ENCODE peak calls at places on chromosomes 12 and 14, in seven cellular contexts. L is adipocyte; Q is astrocyte of the cerebellum; H is gastrocnemius medialis; B is choroid plexus epithelial cell; U is CD8-positive, alpha-beta T cell; Y is AG10803. T is an unnamed sample.

GRCh38 chr12:82793882-82794281 is 107.2 kb downstream of the TMTC2 start:
- DNase-seq in L (no peak), Q (no peak), H (no peak), B (no peak), U (no peak), Y (no peak), T (no peak)

GRCh38 chr12:15701212-15701611 is 88.0 kb downstream of the EPS8 start:
- DNase-seq in L (peak), Q (no peak), H (no peak), B (peak), U (no peak), Y (no peak), T (no peak)

GRCh38 chr12:19440019-19440858 is 947 bp downstream of the AEBP2 start:
- DNase-seq in L (peak), Q (no peak), H (peak), B (peak), U (peak), Y (peak), T (peak)

GRCh38 chr12:114661245-114661644 is 22.7 kb downstream of the TBX3 start:
- DNase-seq in L (no peak), Q (no peak), H (no peak), B (no peak), U (no peak), Y (no peak), T (no peak)

GRCh38 chr12:52148541-52149181 is 43.2 kb downstream of the KRT80 start:
- DNase-seq in L (no peak), Q (no peak), H (peak), B (no peak), U (no peak), Y (no peak), T (no peak)

GRCh38 chr14:99731536-99732435 is 47.7 kb downstream of the CYP46A1 start:
- DNase-seq in L (no peak), Q (no peak), H (peak), B (no peak), U (no peak), Y (no peak), T (no peak)

GRCh38 chr12:104809251-104809650 is 148.8 kb downstream of the SLC41A2 start:
- DNase-seq in L (no peak), Q (no peak), H (no peak), B (no peak), U (no peak), Y (no peak), T (no peak)

GRCh38 chr14:93936245-93936644 is 9.1 kb downstream of the FAM181A start:
- DNase-seq in L (peak), Q (no peak), H (no peak), B (peak), U (no peak), Y (no peak), T (no peak)

GRCh38 chr12:104852102-104852501 is 106.0 kb downstream of the SLC41A2 start:
- DNase-seq in L (peak), Q (no peak), H (no peak), B (no peak), U (no peak), Y (no peak), T (no peak)

GRCh38 chr12:118271770-118272417 is 100.8 kb downstream of the TAOK3 start:
- DNase-seq in L (no peak), Q (no peak), H (no peak), B (peak), U (no peak), Y (no peak), T (no peak)

GRCh38 chr12:53696285-53696654 is 20.4 kb upstream of the ATP5MC2 start:
- DNase-seq in L (peak), Q (peak), H (peak), B (peak), U (no peak), Y (peak), T (no peak)

GRCh38 chr12:1907652-1908611 is 10.5 kb downstream of the CACNA2D4 start:
- DNase-seq in L (no peak), Q (no peak), H (peak), B (no peak), U (no peak), Y (no peak), T (peak)

GRCh38 chr14:73777420-73777819 is 63.2 kb upstream of the PNMA1 start:
- DNase-seq in L (no peak), Q (no peak), H (no peak), B (no peak), U (no peak), Y (no peak), T (peak)

GRCh38 chr12:78887008-78887407 is 22.4 kb downstream of the SYT1 start:
- DNase-seq in L (peak), Q (peak), H (no peak), B (peak), U (no peak), Y (peak), T (no peak)

GRCh38 chr12:51330186-51330585 is 6.2 kb upstream of the BIN2 start:
- DNase-seq in L (no peak), Q (no peak), H (no peak), B (no peak), U (no peak), Y (no peak), T (no peak)

GRCh38 chr14:104171029-104171697 is 32.8 kb downstream of the KIF26A start:
- DNase-seq in L (no peak), Q (no peak), H (no peak), B (no peak), U (no peak), Y (no peak), T (no peak)

DNA sequence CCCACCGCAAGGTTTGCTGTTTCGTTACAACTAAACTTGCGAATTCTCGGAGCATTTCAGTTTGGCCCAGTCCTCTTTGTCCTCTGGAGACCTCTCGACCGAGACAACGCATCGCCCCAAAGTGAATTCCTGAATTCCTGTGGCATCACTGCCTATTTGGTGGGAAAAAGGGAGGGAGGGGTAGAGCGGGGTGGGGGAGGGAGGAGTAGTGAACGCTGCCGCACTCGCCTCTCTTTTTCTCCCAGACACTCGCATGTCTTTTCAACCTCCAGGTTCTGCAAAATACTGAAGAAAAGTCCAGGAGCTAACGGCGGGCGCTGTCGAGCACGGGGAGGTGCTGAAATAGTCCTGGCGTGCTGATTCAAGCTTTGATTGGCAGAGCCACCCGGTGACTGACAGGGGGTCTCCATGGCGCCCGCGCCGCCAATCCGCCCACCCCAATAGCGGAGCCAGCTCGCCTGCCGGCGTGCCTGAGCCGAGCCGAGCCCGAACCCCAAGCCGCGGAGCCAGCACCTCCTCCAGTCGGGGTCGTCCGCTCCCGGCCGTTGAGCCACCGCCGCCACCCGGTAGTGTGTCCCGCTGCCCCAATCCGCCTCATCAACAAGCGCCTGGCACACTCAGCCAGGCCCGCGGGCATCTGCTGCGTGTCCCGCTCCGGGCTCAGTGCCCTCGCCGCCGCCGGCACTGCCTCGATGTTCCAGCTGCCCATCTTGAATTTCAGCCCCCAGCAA is at the start of gene SIX6:
- DNase-seq in L (peak), Q (peak), H (no peak), B (peak), U (no peak), Y (peak), T (no peak)
- H3K4me3 ChIP-seq in L (no peak), Q (no peak), H (peak), B (no peak), U (no peak), Y (no peak), T (no peak)

DNA sequence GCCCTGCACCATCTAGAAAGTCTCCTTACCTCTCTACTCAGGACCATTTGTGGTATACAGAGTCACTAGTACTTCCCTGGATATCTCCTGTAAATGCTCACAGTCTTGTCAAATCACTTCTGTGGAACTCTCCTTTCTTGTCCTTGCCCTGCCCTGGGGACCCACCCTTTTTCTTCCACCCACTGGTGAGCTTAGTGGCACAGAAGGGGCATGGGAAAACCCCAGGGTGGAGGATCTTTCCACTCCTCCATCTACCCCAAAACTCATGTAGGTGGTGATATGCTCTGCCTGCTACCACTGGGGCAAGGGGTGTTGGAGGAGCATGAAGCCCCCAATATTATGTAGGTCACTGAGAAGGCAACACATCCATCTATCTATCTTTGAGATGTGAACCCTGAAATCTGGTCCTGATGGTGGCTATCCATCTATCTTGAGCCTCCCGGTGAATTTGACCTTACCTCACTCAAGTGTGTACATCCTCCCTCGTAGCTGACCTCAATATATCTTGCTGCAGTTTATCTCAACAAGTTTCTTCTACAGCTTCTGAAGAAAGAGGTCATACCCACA is 943 bp downstream of the TESPA1 start:
- DNase-seq in L (no peak), Q (no peak), H (no peak), B (no peak), U (no peak), Y (no peak), T (no peak)
- H3K4me3 ChIP-seq in L (no peak), Q (no peak), H (no peak), B (no peak), U (peak), Y (no peak), T (peak)

DNA sequence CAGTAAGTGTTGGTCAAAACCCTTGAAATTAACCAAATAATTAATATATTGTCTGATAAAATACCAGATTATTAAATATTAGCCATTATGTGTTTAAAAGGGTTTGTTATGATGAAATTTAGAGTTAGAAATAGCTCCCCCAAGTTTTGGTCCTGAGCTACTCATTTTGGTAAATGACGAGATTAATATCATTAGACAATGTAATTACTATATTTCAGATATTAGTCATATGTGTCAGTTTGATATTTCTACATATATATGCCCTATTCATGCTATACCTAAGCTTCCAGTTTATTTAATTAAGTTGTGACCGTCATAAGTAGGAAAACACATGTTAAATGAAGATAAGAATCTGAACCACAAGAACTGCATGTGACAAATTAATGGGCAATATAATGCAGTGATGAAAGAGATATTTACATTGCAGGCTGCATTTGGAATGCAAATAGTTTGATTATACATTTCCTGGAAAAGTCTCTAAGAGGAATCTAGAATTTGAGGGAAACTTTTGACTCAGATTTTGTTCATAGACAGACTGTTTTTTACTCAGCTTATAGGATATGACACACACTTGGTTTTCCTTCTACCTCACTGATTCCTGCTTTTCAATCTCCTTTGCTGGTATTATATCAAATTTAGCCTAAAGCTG is 70.5 kb downstream of the TBC1D30 start:
- DNase-seq in L (no peak), Q (no peak), H (no peak), B (no peak), U (no peak), Y (peak), T (no peak)
- H3K4me3 ChIP-seq in L (no peak), Q (no peak), H (no peak), B (no peak), U (no peak), Y (no peak), T (no peak)

GRCh38 chr14:85917631-85918030 is 387.7 kb downstream of the FLRT2 start:
- DNase-seq in L (no peak), Q (no peak), H (no peak), B (no peak), U (no peak), Y (no peak), T (no peak)

DNA sequence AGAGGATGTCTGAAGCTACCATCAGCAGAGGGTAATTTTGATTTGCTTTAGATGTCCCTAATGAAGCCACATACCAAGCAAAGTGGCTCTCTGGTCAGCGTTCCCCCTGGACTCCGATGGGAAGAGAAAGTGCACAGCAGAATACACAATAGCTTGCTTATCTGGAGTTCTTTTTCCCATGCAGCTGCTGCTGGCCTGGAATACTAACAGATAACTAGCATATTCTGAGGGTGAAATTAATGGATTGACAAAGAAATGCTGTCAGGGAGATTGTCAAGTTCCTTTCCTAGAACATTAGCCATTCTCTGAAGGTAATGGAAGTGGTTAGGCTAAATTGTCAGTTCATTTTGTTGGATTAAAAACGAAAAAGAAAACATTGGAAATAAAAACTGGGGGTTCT is 391.3 kb downstream of the FLRT2 start:
- DNase-seq in L (no peak), Q (no peak), H (no peak), B (no peak), U (no peak), Y (no peak), T (no peak)
- H3K4me3 ChIP-seq in L (no peak), Q (no peak), H (no peak), B (no peak), U (no peak), Y (no peak), T (no peak)

GRCh38 chr12:6953417-6954315 is 2.5 kb downstream of the PTPN6 start:
- DNase-seq in L (no peak), Q (no peak), H (peak), B (peak), U (no peak), Y (no peak), T (peak)

GRCh38 chr12:6952121-6952859 is 1.1 kb downstream of the PTPN6 start:
- DNase-seq in L (no peak), Q (no peak), H (no peak), B (no peak), U (no peak), Y (no peak), T (no peak)

GRCh38 chr12:6954316-6954710 is 3.2 kb downstream of the PTPN6 start:
- DNase-seq in L (no peak), Q (no peak), H (no peak), B (no peak), U (no peak), Y (no peak), T (no peak)

GRCh38 chr12:6951551-6952120 is 480 bp downstream of the PTPN6 start:
- DNase-seq in L (no peak), Q (no peak), H (no peak), B (no peak), U (no peak), Y (no peak), T (no peak)

DNA sequence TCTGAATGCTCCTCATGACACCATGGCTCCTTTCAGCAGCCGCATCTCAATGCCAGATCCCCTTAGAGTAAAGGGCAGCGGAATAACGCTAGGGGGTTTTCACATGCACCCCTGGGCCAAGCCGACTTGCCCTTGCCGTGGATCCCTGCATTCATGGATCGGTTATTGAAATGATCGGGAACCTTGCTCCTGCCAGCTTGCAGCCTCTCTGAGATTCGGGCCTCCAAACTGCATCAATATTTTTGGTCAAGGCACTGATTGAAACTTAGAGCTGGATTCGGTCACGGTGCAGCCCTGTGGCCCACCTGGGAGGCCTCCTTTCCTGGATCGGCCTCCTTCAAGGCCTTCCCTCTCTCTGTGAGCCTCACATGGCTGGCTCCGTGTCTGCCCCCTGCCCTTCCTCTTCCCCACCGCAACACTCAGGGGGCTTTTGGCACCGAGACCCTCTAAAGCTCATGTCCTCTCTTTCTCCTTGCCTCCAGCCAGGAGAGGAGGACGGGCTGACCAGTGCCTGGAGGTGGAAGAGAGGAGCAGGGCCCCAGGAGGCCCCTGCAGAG is 1.8 kb downstream of the PTPN6 start:
- DNase-seq in L (no peak), Q (no peak), H (no peak), B (no peak), U (no peak), Y (no peak), T (no peak)
- H3K4me3 ChIP-seq in L (no peak), Q (no peak), H (no peak), B (no peak), U (peak), Y (no peak), T (peak)

GRCh38 chr14:53127832-53128231 is 25.3 kb downstream of the DDHD1 start:
- DNase-seq in L (no peak), Q (no peak), H (no peak), B (no peak), U (no peak), Y (no peak), T (no peak)

GRCh38 chr14:53128303-53128702 is 24.8 kb downstream of the DDHD1 start:
- DNase-seq in L (no peak), Q (no peak), H (no peak), B (no peak), U (no peak), Y (no peak), T (no peak)

GRCh38 chr14:53127151-53127550 is 26.0 kb downstream of the DDHD1 start:
- DNase-seq in L (peak), Q (no peak), H (no peak), B (no peak), U (no peak), Y (no peak), T (no peak)

GRCh38 chr14:53124778-53125177 is 28.3 kb downstream of the DDHD1 start:
- DNase-seq in L (no peak), Q (no peak), H (no peak), B (no peak), U (no peak), Y (no peak), T (no peak)

DNA sequence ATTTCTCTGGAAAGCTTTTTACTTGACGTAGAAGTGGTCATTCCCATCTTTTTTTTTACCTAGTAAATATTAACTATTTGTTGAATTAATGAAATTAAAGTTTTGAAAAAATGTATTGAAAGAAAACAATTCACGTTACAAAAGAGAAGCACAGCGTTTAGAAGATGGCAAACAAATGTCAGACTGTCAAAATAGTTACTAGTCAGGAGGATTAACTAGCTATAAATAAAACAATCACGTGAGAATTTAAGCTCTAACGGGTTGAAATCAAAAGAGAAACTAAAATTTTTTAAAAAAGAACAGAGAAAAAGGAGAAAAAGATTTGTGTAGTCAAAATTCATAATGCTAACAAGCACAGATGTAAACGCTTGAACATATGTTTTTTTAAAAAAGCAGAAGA is 26.4 kb downstream of the DDHD1 start:
- DNase-seq in L (peak), Q (no peak), H (no peak), B (no peak), U (no peak), Y (no peak), T (no peak)
- H3K4me3 ChIP-seq in L (peak), Q (no peak), H (peak), B (no peak), U (no peak), Y (peak), T (peak)

DNA sequence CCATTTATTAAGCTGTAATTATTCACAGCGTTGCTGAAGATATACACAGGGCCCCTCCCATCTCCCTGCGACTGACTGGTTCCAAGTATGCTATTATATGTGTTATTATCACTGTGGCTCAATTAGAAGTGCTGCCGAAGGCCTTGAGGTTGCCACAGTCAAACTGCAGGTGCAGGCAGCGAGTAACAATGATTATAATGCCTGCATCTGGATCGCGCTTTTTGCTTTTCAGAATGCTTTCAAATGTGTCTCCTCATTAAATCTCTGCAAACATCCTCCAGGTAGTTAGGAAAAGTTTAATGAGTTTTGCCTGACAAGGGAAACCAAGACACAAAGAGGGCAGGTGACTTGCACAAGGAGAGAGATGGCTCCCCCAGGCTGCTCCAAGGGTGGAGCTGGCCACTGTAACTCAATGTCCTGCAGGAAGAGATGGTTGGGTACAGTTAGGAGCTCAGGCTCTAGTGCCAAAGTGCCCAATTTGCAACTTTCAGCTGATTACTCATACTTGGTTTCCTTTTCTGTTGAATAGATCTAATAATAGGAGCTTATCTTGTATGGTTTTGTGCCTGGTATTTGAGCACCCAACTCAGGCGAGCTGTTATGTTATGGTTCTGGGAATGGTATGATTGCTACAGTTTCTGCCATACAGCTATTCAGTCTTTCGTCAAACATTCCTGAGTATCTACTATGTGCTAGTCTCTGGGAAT is 1.7 kb upstream of the SYNE3 start:
- DNase-seq in L (peak), Q (no peak), H (no peak), B (peak), U (no peak), Y (peak), T (no peak)
- H3K4me3 ChIP-seq in L (no peak), Q (no peak), H (no peak), B (no peak), U (no peak), Y (no peak), T (peak)